ENCODE peak calls at places on chromosomes 12 and 14, in eight cellular contexts. M is ascending aorta, W is testis, O is right cardiac atrium, I is ovary, V is upper lobe of right lung, J is cardiac muscle cell, K is body of pancreas. H is an unnamed sample.

GRCh38 chr14:59301354-59301753 is 112.9 kb downstream of the DAAM1 start:
- DNase-seq in O (no peak), M (no peak), I (no peak), V (no peak), J (no peak), W (no peak), K (peak; percentile 17), H (no peak)

GRCh38 chr14:68013326-68013725 is 193.7 kb downstream of the RAD51B start:
- DNase-seq in W (no peak), M (no peak), K (no peak), V (no peak), J (no peak), I (no peak), O (no peak), H (no peak)

GRCh38 chr12:10612954-10613333 is 465 bp downstream of the MAGOHB start:
- DNase-seq in W (no peak), K (no peak), J (peak; percentile 9), M (no peak), V (no peak), I (no peak), O (no peak), H (no peak)

GRCh38 chr12:12883369-12884001 is 7.9 kb upstream of the GPRC5A start:
- DNase-seq in W (no peak), J (peak; percentile 81), V (no peak), K (no peak), M (no peak), I (no peak), O (no peak), H (no peak)

GRCh38 chr14:31280871-31281220 is 73.3 kb upstream of the HECTD1 start:
- DNase-seq in W (no peak), I (no peak), M (no peak), J (no peak), K (no peak), O (no peak), V (no peak), H (no peak)

GRCh38 chr12:120227233-120228040 is 26.5 kb upstream of the RPLP0 start:
- DNase-seq in K (no peak), V (no peak), I (no peak), W (no peak), O (no peak), M (no peak), J (no peak), H (no peak)

GRCh38 chr14:61321385-61322010 is at the start of gene PRKCH:
- DNase-seq in K (peak; percentile 87), M (peak; percentile 82), J (peak; percentile 65), O (peak; percentile 91), V (peak; percentile 94), I (peak; percentile 37), W (peak; percentile 74), H (peak; percentile 81)

GRCh38 chr12:27999970-28000369 is 27.4 kb upstream of the PTHLH start:
- DNase-seq in K (no peak), W (no peak), J (no peak), V (no peak), M (no peak), O (no peak), I (no peak), H (no peak)

GRCh38 chr14:97021571-97022171 is 224.5 kb downstream of the VRK1 start:
- DNase-seq in M (no peak), K (no peak), I (no peak), V (no peak), J (no peak), O (no peak), W (no peak), H (no peak)

GRCh38 chr14:105882626-105883025 is 356.2 kb downstream of the TMEM121 start:
- DNase-seq in I (peak; percentile 5), M (peak; percentile 37), O (peak; percentile 33), V (peak; percentile 46), J (no peak), K (peak; percentile 9), W (no peak), H (no peak)

GRCh38 chr12:95763809-95764253 is 26.7 kb downstream of the NTN4 start:
- DNase-seq in I (no peak), K (peak; percentile 50), J (peak; percentile 64), V (no peak), M (peak; percentile 66), O (no peak), W (no peak), H (peak; percentile 79)

GRCh38 chr12:67447180-67447579 is 178.0 kb downstream of the CAND1 start:
- DNase-seq in V (no peak), I (no peak), J (no peak), M (no peak), O (no peak), K (no peak), W (no peak), H (no peak)

GRCh38 chr12:108515916-108516315 is 839 bp downstream of the FICD start:
- DNase-seq in O (no peak), K (peak; percentile 46), V (no peak), J (peak; percentile 6), W (no peak), M (peak; percentile 64), I (no peak), H (no peak)

GRCh38 chr12:6608592-6609311 is 1.6 kb upstream of the CHD4 start:
- DNase-seq in K (no peak), I (peak; percentile 69), M (no peak), O (no peak), W (peak; percentile 28), V (peak; percentile 82), J (peak; percentile 38), H (peak; percentile 40)

GRCh38 chr14:22095845-22096510 is 422.4 kb upstream of the OR4E1 start:
- DNase-seq in M (no peak), W (no peak), V (no peak), J (peak; percentile 16), K (no peak), I (no peak), O (no peak), H (no peak)

DNA sequence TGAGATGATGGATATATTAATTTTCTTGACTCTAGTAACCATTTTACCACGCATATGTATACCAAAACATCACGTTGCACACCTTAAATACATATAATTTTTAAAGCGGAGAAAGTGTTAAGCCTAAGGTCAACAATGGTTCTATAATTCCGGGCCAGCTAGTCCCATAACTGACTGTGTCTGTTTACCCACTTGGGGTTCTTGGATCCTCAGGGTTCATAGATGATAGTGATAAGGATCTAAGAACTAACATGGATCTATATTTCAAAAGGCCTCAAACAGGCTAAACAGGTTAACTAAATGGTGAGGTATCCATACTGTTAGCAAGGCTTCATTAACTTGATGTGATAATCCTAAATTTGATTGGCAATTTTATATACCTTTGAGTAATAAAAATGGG is 9.8 kb downstream of the SLC38A1 start:
- DNase-seq in M (no peak), J (no peak), V (no peak), K (no peak), W (no peak), O (no peak), I (no peak), H (no peak)
- H3K4me1 ChIP-seq in M (peaks cover 32% of the 10 kb centered on the region), J (peaks cover 45% of the 10 kb centered on the region), V (peaks cover 7% of the 10 kb centered on the region), K (peaks cover 43% of the 10 kb centered on the region), W (no peaks in the 10 kb centered on the region), O (peaks cover 7% of the 10 kb centered on the region), I (peaks cover 4% of the 10 kb centered on the region), H (no peaks in the 10 kb centered on the region)

GRCh38 chr14:94941311-94941710 is 171.4 kb upstream of the GSC start:
- DNase-seq in W (no peak), M (peak; percentile 27), O (no peak), J (no peak), K (no peak), I (no peak), V (no peak), H (no peak)

GRCh38 chr14:94945615-94946014 is 175.7 kb upstream of the GSC start:
- DNase-seq in O (no peak), J (no peak), I (no peak), M (no peak), K (no peak), W (no peak), V (no peak), H (no peak)

GRCh38 chr14:94944636-94945258 is 174.8 kb upstream of the GSC start:
- DNase-seq in M (no peak), W (no peak), J (no peak), V (no peak), I (no peak), K (no peak), O (no peak), H (no peak)

GRCh38 chr14:94940263-94940993 is 170.5 kb upstream of the GSC start:
- DNase-seq in M (peak; percentile 50), W (no peak), I (no peak), O (no peak), J (no peak), V (no peak), K (no peak), H (no peak)

GRCh38 chr14:94942601-94943000 is 172.7 kb upstream of the GSC start:
- DNase-seq in V (no peak), K (no peak), O (no peak), J (no peak), M (no peak), W (no peak), I (no peak), H (no peak)
- H3K4me1 ChIP-seq in V (no peaks in the 10 kb centered on the region), K (no peaks in the 10 kb centered on the region), O (no peaks in the 10 kb centered on the region), J (no peaks in the 10 kb centered on the region), M (no peaks in the 10 kb centered on the region), W (no peaks in the 10 kb centered on the region), I (no peaks in the 10 kb centered on the region), H (no peaks in the 10 kb centered on the region)

GRCh38 chr12:103807561-103808238 is 33.3 kb downstream of the NT5DC3 start:
- DNase-seq in W (no peak), J (no peak), M (no peak), V (no peak), K (no peak), O (no peak), I (no peak), H (no peak)

GRCh38 chr12:103809154-103809553 is 31.9 kb downstream of the NT5DC3 start:
- DNase-seq in I (no peak), V (no peak), O (no peak), W (no peak), K (no peak), M (no peak), J (no peak), H (no peak)

GRCh38 chr12:103806807-103807206 is 34.2 kb downstream of the NT5DC3 start:
- DNase-seq in V (no peak), I (no peak), M (no peak), K (no peak), J (peak; percentile 89), O (no peak), W (no peak), H (no peak)

GRCh38 chr12:103810108-103810507 is 30.9 kb downstream of the NT5DC3 start:
- DNase-seq in J (no peak), M (no peak), I (no peak), W (no peak), O (no peak), K (no peak), V (no peak), H (no peak)

GRCh38 chr12:103808239-103808880 is 32.7 kb downstream of the NT5DC3 start:
- DNase-seq in M (no peak), I (no peak), K (no peak), W (no peak), J (no peak), V (no peak), O (no peak), H (no peak)
- H3K4me1 ChIP-seq in M (peaks cover 52% of the 10 kb centered on the region), I (peaks cover 3% of the 10 kb centered on the region), K (peaks cover 21% of the 10 kb centered on the region), W (peaks cover 9% of the 10 kb centered on the region), J (peaks cover 4% of the 10 kb centered on the region), V (peaks cover 19% of the 10 kb centered on the region), O (no peaks in the 10 kb centered on the region), H (peaks cover 14% of the 10 kb centered on the region)

DNA sequence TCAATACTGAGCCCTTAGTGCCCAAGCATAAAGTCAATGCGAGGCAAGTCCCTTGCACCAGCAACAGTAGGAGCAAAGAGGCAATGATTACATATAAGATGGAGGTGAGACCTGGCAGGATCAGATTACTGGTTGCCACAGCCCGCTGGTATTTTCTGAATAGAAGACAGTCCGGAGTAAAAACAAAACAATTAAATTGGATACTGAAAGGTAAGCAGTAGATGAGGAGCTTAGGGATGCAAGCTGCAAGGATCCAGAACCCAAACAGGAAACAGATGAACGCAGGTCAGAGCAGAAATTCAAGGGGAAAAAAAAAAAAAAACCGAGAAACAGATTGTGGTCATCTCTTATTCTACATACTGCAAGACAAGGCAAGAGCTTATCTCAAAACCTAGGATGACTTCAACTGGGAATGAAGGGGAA is 119.6 kb downstream of the MED13L start:
- DNase-seq in M (no peak), W (no peak), J (peak; percentile 19), K (no peak), V (no peak), I (no peak), O (no peak), H (no peak)
- H3K4me1 ChIP-seq in M (peaks cover 19% of the 10 kb centered on the region), W (peaks cover 14% of the 10 kb centered on the region), J (peaks cover 61% of the 10 kb centered on the region), K (peaks cover 62% of the 10 kb centered on the region), V (peaks cover 50% of the 10 kb centered on the region), I (peaks cover 7% of the 10 kb centered on the region), O (peaks cover 1% of the 10 kb centered on the region), H (peaks cover 58% of the 10 kb centered on the region)